ENCODE peak calls at places on chromosomes 4 and X, in four cellular contexts. W is K562, Q is HepG2, R is A549. L is an unnamed sample.

GRCh38 chrX:48617542-48618340 is 20.4 kb downstream of the WDR13 start:
- DNase-seq in W (peak), Q (no peak), R (no peak), L (no peak)

GRCh38 chrX:67619253-67619652 is 75.4 kb downstream of the AR start:
- DNase-seq in Q (no peak), R (no peak), W (no peak), L (no peak)

GRCh38 chr4:168917150-168917779 is 92.8 kb downstream of the CBR4 start:
- DNase-seq in Q (peak), W (peak), R (peak), L (no peak)

GRCh38 chrX:41670108-41670507 is 18.7 kb upstream of the GPR34 start:
- DNase-seq in Q (no peak), W (no peak), R (no peak), L (no peak)

GRCh38 chr4:93983133-93983532 is 154.6 kb downstream of the ATOH1 start:
- DNase-seq in Q (no peak), R (no peak), W (no peak), L (no peak)

GRCh38 chr4:99876946-99877345 is 17.3 kb downstream of the LAMTOR3 start:
- DNase-seq in Q (no peak), W (no peak), R (no peak), L (no peak)

GRCh38 chr4:26896636-26897035 is 36.0 kb downstream of the STIM2 start:
- DNase-seq in W (no peak), R (no peak), Q (no peak), L (no peak)

GRCh38 chr4:145878501-145879435 is 59.9 kb downstream of the ZNF827 start:
- DNase-seq in W (no peak), R (no peak), Q (no peak), L (no peak)

GRCh38 chr4:125085-125820 is 952 bp downstream of the ZNF718 start:
- DNase-seq in Q (no peak), W (peak), R (no peak), L (no peak)

GRCh38 chrX:56797966-56798711 is 69.1 kb downstream of the NBDY start:
- DNase-seq in W (no peak), Q (no peak), R (no peak), L (no peak)

GRCh38 chr4:54662123-54662522 is 4.4 kb downstream of the KIT start:
- DNase-seq in R (no peak), Q (no peak), W (no peak), L (no peak)

GRCh38 chrX:23854945-23855344 is 52.8 kb downstream of the APOO start:
- DNase-seq in Q (no peak), W (no peak), R (no peak), L (no peak)

GRCh38 chrX:119477812-119478232 is 9.6 kb downstream of the SLC25A5 start:
- DNase-seq in R (peak), W (peak), Q (peak), L (no peak)

GRCh38 chrX:24332868-24333267 is 19.0 kb upstream of the SUPT20HL2 start:
- DNase-seq in W (no peak), R (no peak), Q (no peak), L (no peak)

GRCh38 chr4:39814403-39815185 is 116.7 kb downstream of the UBE2K start:
- DNase-seq in W (no peak), R (peak), Q (peak), L (no peak)

GRCh38 chrX:129979207-129979920 is 3.1 kb upstream of the BCORL1 start:
- DNase-seq in Q (no peak), R (no peak), W (no peak), L (no peak)

GRCh38 chr4:52861171-52861873 is 795 bp upstream of the RASL11B start:
- DNase-seq in W (no peak), Q (no peak), R (no peak), L (no peak)
- TF ChIP-seq PHF8 in W (no peak), Q (no peak), R (no peak), L (peak)

GRCh38 chr4:186765138-186765537 is 41.5 kb upstream of the FAT1 start:
- DNase-seq in Q (peak), W (peak), R (peak), L (peak)
- TF ChIP-seq JUN in Q (no peak), W (no peak), R (no peak), L (no peak)

GRCh38 chr4:163554870-163555465 is 60.5 kb downstream of the TMA16 start:
- DNase-seq in Q (no peak), R (no peak), W (no peak), L (no peak)

GRCh38 chr4:163556169-163556568 is 61.7 kb downstream of the TMA16 start:
- DNase-seq in W (no peak), Q (no peak), R (no peak), L (no peak)

GRCh38 chr4:163558539-163559044 is 64.1 kb downstream of the TMA16 start:
- DNase-seq in R (no peak), W (no peak), Q (no peak), L (no peak)

GRCh38 chr4:163553146-163553545 is 58.7 kb downstream of the TMA16 start:
- DNase-seq in Q (no peak), R (no peak), W (no peak), L (no peak)

DNA sequence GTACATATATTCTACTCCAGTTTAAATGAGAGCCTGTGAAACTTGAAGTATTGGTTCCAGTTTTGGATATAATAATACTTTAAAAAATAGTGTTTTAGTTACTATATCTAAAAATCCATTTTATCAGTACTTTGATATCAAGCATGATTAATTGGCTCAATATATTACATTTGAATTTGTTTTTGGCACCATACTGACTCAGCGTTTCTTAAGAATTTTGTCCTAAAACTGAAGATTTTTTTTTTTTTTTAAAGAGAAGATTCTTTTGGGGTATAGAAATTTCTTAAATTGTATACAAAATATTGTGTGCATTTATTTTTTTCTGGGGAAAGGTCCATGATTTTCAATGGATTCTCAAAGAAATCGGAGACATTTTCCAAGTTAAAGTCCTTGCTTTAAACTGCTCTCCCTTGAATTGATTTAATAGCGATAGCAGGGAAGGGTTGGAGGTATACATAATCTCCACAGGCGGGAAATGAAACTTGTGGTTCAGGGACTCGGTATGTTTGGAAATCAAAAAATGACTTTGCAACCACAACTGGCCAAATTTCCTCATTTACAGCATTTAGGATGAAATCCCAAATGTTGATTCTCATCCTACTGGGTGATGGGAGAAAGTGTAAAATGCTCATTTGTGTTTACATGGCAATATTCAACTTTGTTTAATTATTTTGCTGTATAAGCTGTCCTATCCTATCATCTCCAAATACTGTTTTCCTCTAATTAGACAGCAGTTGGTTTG is 62.3 kb downstream of the TMA16 start:
- DNase-seq in R (no peak), W (no peak), Q (no peak), L (no peak)
- TF ChIP-seq PHF8 in R (no peak), W (no peak), Q (no peak), L (no peak)

GRCh38 chr4:122156819-122157218 is 4.7 kb downstream of the BLTP1 start:
- DNase-seq in R (no peak), W (no peak), Q (no peak), L (no peak)
- TF ChIP-seq JUN in R (no peak), W (no peak), Q (no peak), L (no peak)

GRCh38 chr4:64489628-64490027 is 80.4 kb upstream of the TECRL start:
- DNase-seq in W (no peak), Q (no peak), R (no peak), L (no peak)
- TF ChIP-seq PHF8 in W (no peak), Q (no peak), R (no peak), L (no peak)

DNA sequence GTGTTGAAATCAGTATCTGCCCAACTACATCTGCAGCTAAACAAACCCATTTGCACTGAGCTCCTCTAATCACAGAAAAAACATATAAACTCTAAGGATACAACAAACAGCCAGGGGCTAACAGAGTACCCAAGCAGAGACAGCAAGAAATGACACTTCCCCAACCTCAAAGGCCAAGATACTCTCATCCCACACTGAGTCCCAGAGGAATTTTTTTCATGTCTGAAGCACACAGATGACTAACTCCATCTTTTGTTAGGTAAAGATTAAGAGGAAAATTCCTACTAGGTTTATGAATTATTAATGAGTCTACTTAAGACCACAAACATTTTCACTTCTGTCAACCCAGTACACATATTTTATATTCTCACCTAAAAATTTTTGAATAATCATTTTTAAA is 31.6 kb downstream of the SEPSECS start:
- DNase-seq in Q (no peak), W (no peak), R (no peak), L (no peak)
- TF ChIP-seq JUN in Q (no peak), W (no peak), R (no peak), L (no peak)

GRCh38 chrX:71198066-71198465 is 25.0 kb upstream of the GJB1 start:
- DNase-seq in W (no peak), Q (no peak), R (no peak), L (no peak)
- TF ChIP-seq PHF8 in W (peak), Q (no peak), R (no peak), L (no peak)

GRCh38 chr4:8110071-8110986 is 48.3 kb downstream of the ABLIM2 start:
- DNase-seq in R (no peak), W (peak), Q (peak), L (peak)
- TF ChIP-seq JUN in R (no peak), W (no peak), Q (no peak), L (peak)

GRCh38 chrX:19760841-19761512 is 126.4 kb downstream of the SH3KBP1 start:
- DNase-seq in R (no peak), W (no peak), Q (no peak), L (no peak)
- TF ChIP-seq PHF8 in R (no peak), W (no peak), Q (no peak), L (no peak)

GRCh38 chr4:167233523-167234387 is 539 bp downstream of the SPOCK3 start:
- DNase-seq in Q (no peak), R (no peak), W (no peak), L (peak)
- TF ChIP-seq JUN in Q (no peak), R (no peak), W (no peak), L (no peak)

L was measured in H1.